ENCODE peak calls at places on chromosome 2, in eight cellular contexts. V is AG04450, P is pancreas, M is retinal pigment epithelial cell, N is esophagus squamous epithelium, C is astrocyte, W is body of pancreas, A is fibroblast of lung. I is an unnamed sample.

GRCh38 chr2:181573140-181573736 is 83.7 kb downstream of the CERKL start:
- DNase-seq in V (no peak), C (peak), A (peak), M (no peak), W (no peak), P (no peak), N (no peak), I (no peak)

GRCh38 chr2:62254424-62255266 is 58.7 kb downstream of the B3GNT2 start:
- DNase-seq in C (no peak), P (no peak), W (no peak), N (no peak), M (no peak), V (no peak), A (no peak), I (no peak)

GRCh38 chr2:61993422-61994024 is 88.0 kb downstream of the COMMD1 start:
- DNase-seq in C (peak), M (no peak), V (peak), W (peak), A (peak), N (no peak), P (no peak), I (no peak)

GRCh38 chr2:72757177-72757775 is 68.6 kb downstream of the EXOC6B start:
- DNase-seq in V (no peak), W (peak), P (no peak), M (peak), C (peak), N (no peak), A (peak), I (peak)

GRCh38 chr2:60515751-60516226 is 37.7 kb downstream of the BCL11A start:
- DNase-seq in C (peak), N (no peak), W (no peak), V (peak), P (no peak), A (peak), M (peak), I (no peak)

GRCh38 chr2:105866439-105867170 is 121.9 kb downstream of the NCK2 start:
- DNase-seq in P (no peak), N (no peak), W (no peak), V (peak), M (peak), C (peak), A (peak), I (no peak)

GRCh38 chr2:167602122-167602521 is 645.3 kb downstream of the STK39 start:
- DNase-seq in V (no peak), A (no peak), N (no peak), P (no peak), C (no peak), M (no peak), W (no peak), I (no peak)

GRCh38 chr2:237299897-237300296 is 114.1 kb downstream of the COL6A3 start:
- DNase-seq in C (peak), W (no peak), M (peak), N (no peak), A (peak), V (peak), P (no peak), I (no peak)

GRCh38 chr2:27322766-27323591 is at the start of gene MPV17:
- DNase-seq in M (peak), V (peak), W (peak), C (peak), P (peak), A (peak), N (peak), I (peak)

GRCh38 chr2:231244382-231245252 is 46.2 kb downstream of the ARMC9 start:
- DNase-seq in N (no peak), M (no peak), W (peak), P (no peak), V (no peak), C (no peak), A (no peak), I (peak)

GRCh38 chr2:39780825-39781600 is 2.0 kb upstream of the THUMPD2 start:
- DNase-seq in P (no peak), C (no peak), W (no peak), V (no peak), M (no peak), A (peak), N (no peak), I (no peak)

GRCh38 chr2:74418312-74418711 is 3.1 kb downstream of the C2orf81 start:
- DNase-seq in C (no peak), W (no peak), A (no peak), V (no peak), N (no peak), P (no peak), M (no peak), I (no peak)

GRCh38 chr2:229713371-229714079 is 830 bp downstream of the DNER start:
- DNase-seq in P (no peak), C (no peak), W (peak), M (no peak), A (no peak), V (no peak), N (no peak), I (peak)

GRCh38 chr2:229714080-229714735 is at the start of gene DNER:
- DNase-seq in M (no peak), C (no peak), V (no peak), A (no peak), W (peak), N (no peak), P (peak), I (peak)

GRCh38 chr2:229714736-229715541 is 584 bp upstream of the DNER start:
- DNase-seq in P (peak), V (no peak), N (no peak), C (peak), M (no peak), A (peak), W (peak), I (peak)

GRCh38 chr2:229718057-229718456 is 3.7 kb upstream of the DNER start:
- DNase-seq in V (no peak), W (no peak), N (no peak), C (no peak), M (no peak), P (no peak), A (no peak), I (no peak)

DNA sequence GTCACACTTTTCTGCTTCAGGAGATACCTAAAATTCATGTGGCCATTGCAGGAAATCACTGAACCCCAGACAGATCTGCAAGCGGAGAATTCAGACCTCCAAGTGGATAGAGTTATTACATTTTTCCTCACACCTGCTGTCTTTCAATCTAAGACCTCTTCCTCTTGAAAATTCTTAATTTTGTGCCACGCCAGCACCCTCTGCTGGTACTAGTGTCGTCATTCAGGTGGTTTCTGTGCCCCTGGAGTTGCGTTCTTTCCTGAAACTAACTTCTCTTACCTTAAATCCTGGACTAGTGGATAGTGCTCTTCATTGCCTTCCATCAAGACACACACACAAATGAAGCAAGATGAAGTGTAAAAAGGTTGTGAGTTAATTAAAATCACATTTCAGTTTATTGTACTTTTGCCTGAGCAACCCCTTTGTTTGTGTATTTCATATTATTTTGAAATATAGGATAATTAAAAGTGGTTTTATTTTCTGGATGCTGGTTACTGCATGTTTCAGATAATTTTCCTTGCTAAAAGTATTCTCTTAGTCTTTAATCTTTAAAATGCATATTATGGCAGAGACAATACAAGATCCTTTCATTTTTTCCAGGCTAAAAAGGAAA is 1.6 kb upstream of the DNER start:
- DNase-seq in W (peak), C (no peak), V (no peak), A (no peak), P (no peak), M (no peak), N (no peak), I (no peak)
- TF ChIP-seq CTCF in W (peak), C (peak), V (peak), A (peak), P (no peak), M (peak), N (peak), I (no peak)

DNA sequence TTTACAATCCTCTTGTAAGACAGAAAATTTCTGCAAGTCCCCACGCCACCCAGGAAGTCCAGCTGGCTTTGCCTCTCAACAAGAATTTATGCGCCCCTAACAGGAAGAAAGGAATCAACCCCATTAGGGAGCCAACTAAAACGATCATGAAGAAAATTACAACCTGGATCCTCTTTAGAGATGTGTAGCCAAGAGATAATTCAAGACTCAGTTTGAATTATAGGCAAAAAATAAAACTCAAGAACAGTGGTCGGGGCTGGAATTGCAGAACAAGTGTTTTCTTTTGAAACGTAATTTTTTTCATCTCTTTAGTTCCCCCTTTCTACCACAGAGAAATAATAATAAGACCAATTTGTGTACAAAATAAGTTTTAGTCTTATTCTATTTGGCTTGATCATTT is 22.4 kb downstream of the PDCD1 start:
- DNase-seq in A (no peak), P (no peak), V (no peak), N (no peak), W (no peak), C (no peak), M (no peak), I (no peak)
- TF ChIP-seq CTCF in A (no peak), P (no peak), V (no peak), N (no peak), W (no peak), C (peak), M (no peak), I (no peak)

DNA sequence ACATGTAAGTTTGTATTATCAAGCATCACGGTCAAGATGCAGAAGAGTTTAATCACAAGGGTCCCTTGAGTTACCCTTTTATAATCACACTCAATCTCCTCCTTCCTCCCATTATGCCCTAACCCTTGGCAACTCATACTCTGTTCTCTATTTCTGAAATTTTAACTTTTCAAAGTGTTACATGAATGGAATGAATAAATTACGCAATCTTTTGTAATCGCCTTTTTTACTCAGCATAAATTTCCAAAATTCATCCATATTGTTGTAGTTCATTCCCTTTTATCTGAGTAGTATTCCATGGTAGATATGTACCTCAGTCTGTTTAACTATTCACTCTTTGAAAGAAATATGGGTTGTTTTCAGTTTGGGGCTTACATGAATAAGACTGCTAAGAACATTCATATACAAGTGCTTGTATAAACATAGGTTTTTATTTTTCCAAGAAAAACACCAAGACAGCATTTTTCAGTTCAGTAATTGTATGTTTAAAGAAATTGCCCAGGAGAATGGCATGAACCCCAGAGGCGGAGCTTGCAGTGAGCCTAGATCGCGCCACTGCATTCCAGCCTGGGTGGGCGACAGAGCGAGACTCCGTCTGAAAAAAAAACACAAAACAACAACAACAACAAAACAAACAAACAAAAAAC is 430.9 kb upstream of the KCNH7 start:
- DNase-seq in P (no peak), W (no peak), C (no peak), N (no peak), A (no peak), V (no peak), M (no peak), I (no peak)
- TF ChIP-seq CTCF in P (no peak), W (no peak), C (no peak), N (no peak), A (no peak), V (no peak), M (no peak), I (no peak)

GRCh38 chr2:84870306-84870705 is 10.6 kb downstream of the TRABD2A start:
- DNase-seq in C (no peak), W (no peak), V (no peak), N (no peak), P (no peak), A (no peak), M (no peak), I (no peak)
- TF ChIP-seq CTCF in C (no peak), W (no peak), V (no peak), N (no peak), P (no peak), A (no peak), M (no peak), I (no peak)

I was measured in stomach.